ENCODE peak calls at places on chromosomes 5 and 9, in eight cellular contexts. K is T-helper 1 cell; E is dorsolateral prefrontal cortex; B is stimulated activated CD8-positive, alpha-beta memory T cell treated with anti-CD3 and anti-CD28 coated beads, Interleukin-4, amount 100 ng/mL, for 1 hour; T is activated CD4-positive, CD25-positive, alpha-beta regulatory T cell treated with anti-CD3 and anti-CD28 coated beads, Interleukin-2, amount 50 U/mL, for 16 hours; V is RWPE1; U is Daoy; C is GM12878. Z is an unnamed sample.

GRCh38 chr9:13431137-13431536 is 151.6 kb upstream of the MPDZ start:
- DNase-seq in K (no peak), E (peak; percentile 59), B (no peak), T (no peak), V (no peak), U (no peak), C (no peak), Z (no peak)

GRCh38 chr5:66793049-66793448 is 196.9 kb downstream of the MAST4 start:
- DNase-seq in K (no peak), E (no peak), B (no peak), T (no peak), V (no peak), U (no peak), C (no peak), Z (no peak)

GRCh38 chr5:137395011-137395755 is 103.9 kb downstream of the SPOCK1 start:
- DNase-seq in K (no peak), E (no peak), B (no peak), T (no peak), V (peak; percentile 53), U (peak; percentile 81), C (no peak), Z (peak; percentile 37)

GRCh38 chr5:40480392-40480791 is 199.3 kb upstream of the PTGER4 start:
- DNase-seq in K (peak; percentile 87), E (no peak), B (no peak), T (no peak), V (no peak), U (peak; percentile 50), C (no peak), Z (no peak)

GRCh38 chr9:121607434-121608248 is 43.8 kb upstream of the DAB2IP start:
- DNase-seq in K (no peak), E (no peak), B (no peak), T (no peak), V (no peak), U (peak; percentile 70), C (no peak), Z (no peak)

GRCh38 chr5:169706758-169707450 is 69.8 kb downstream of the DOCK2 start:
- DNase-seq in K (no peak), E (no peak), B (no peak), T (no peak), V (peak; percentile 22), U (peak; percentile 55), C (no peak), Z (no peak)

GRCh38 chr9:114995681-114996221 is 65.4 kb upstream of the TNFSF8 start:
- DNase-seq in K (no peak), E (no peak), B (no peak), T (no peak), V (no peak), U (no peak), C (no peak), Z (no peak)

GRCh38 chr9:133132174-133132573 is 11.1 kb upstream of the RALGDS start:
- DNase-seq in K (no peak), E (no peak), B (no peak), T (no peak), V (no peak), U (no peak), C (no peak), Z (no peak)

GRCh38 chr9:134955156-134955555 is 37.4 kb upstream of the FCN1 start:
- DNase-seq in K (no peak), E (no peak), B (no peak), T (no peak), V (no peak), U (no peak), C (no peak), Z (peak; percentile 21)

GRCh38 chr5:107026098-107026497 is 644.6 kb downstream of the EFNA5 start:
- DNase-seq in K (no peak), E (no peak), B (no peak), T (no peak), V (no peak), U (no peak), C (no peak), Z (no peak)

GRCh38 chr5:151250346-151251000 is 2.5 kb upstream of the GM2A start:
- DNase-seq in K (no peak), E (no peak), B (no peak), T (no peak), V (no peak), U (no peak), C (no peak), Z (no peak)

GRCh38 chr9:113957778-113958430 is 81.8 kb downstream of the ZNF618 start:
- DNase-seq in K (no peak), E (no peak), B (no peak), T (no peak), V (peak; percentile 98), U (peak; percentile 70), C (no peak), Z (no peak)

GRCh38 chr9:82763631-82764030 is 299.3 kb downstream of the RASEF start:
- DNase-seq in K (no peak), E (no peak), B (no peak), T (no peak), V (no peak), U (no peak), C (no peak), Z (no peak)

GRCh38 chr5:172243302-172243701 is 40.3 kb downstream of the UBTD2 start:
- DNase-seq in K (no peak), E (no peak), B (no peak), T (no peak), V (no peak), U (no peak), C (no peak), Z (no peak)